ENCODE peak calls at places on chromosomes 1 and 21, in four cellular contexts. One of them, this sample, is unnamed.

GRCh38 chr1:173020138-173020742 is 30.5 kb downstream of the TNFSF18 start:
- DNase-seq in cardiac muscle cell: no peak
- DNase-seq in HL-60: no peak
- DNase-seq in astrocyte: no peak
- DNase-seq in this sample: no peak

GRCh38 chr1:75097686-75098085 is 36.5 kb upstream of the LHX8 start:
- DNase-seq in cardiac muscle cell: peak; percentile 15
- DNase-seq in HL-60: no peak
- DNase-seq in astrocyte: no peak
- DNase-seq in this sample: no peak

GRCh38 chr1:231134624-231135023 is 27.2 kb upstream of the TRIM67 start:
- DNase-seq in cardiac muscle cell: no peak
- DNase-seq in HL-60: no peak
- DNase-seq in astrocyte: no peak
- DNase-seq in this sample: peak; percentile 66

GRCh38 chr1:68183895-68184294 is 48.4 kb downstream of the WLS start:
- DNase-seq in astrocyte: no peak
- DNase-seq in cardiac muscle cell: no peak
- DNase-seq in HL-60: no peak
- DNase-seq in this sample: no peak

GRCh38 chr1:111366256-111366655 is 61.3 kb downstream of the OVGP1 start:
- DNase-seq in HL-60: no peak
- DNase-seq in cardiac muscle cell: no peak
- DNase-seq in astrocyte: peak; percentile 8
- DNase-seq in this sample: no peak

GRCh38 chr1:8012955-8013354 is 13.2 kb downstream of the ERRFI1 start:
- DNase-seq in cardiac muscle cell: no peak
- DNase-seq in HL-60: no peak
- DNase-seq in astrocyte: no peak
- DNase-seq in this sample: no peak

GRCh38 chr1:46198026-46198826 is at the start of gene POMGNT1:
- DNase-seq in HL-60: peak; percentile 39
- DNase-seq in cardiac muscle cell: peak; percentile 83
- DNase-seq in astrocyte: no peak
- DNase-seq in this sample: no peak

GRCh38 chr1:13759072-13759471 is 59.1 kb downstream of the PRDM2 start:
- DNase-seq in cardiac muscle cell: no peak
- DNase-seq in astrocyte: no peak
- DNase-seq in HL-60: no peak
- DNase-seq in this sample: no peak

GRCh38 chr1:27153549-27153886 is 1.4 kb downstream of the SLC9A1 start:
- DNase-seq in HL-60: no peak
- DNase-seq in cardiac muscle cell: no peak
- DNase-seq in astrocyte: peak; percentile 6
- DNase-seq in this sample: no peak

GRCh38 chr1:30472009-30472408 is 251.4 kb downstream of the MATN1 start:
- DNase-seq in HL-60: no peak
- DNase-seq in astrocyte: no peak
- DNase-seq in cardiac muscle cell: no peak
- DNase-seq in this sample: no peak

GRCh38 chr1:46134660-46135331 is 2.4 kb upstream of the PIK3R3 start:
- DNase-seq in HL-60: peak; percentile 64
- DNase-seq in cardiac muscle cell: no peak
- DNase-seq in astrocyte: peak; percentile 79
- DNase-seq in this sample: no peak

GRCh38 chr1:19044975-19045831 is 88.7 kb upstream of the IFFO2 start:
- DNase-seq in cardiac muscle cell: no peak
- DNase-seq in astrocyte: peak; percentile 84
- DNase-seq in HL-60: no peak
- DNase-seq in this sample: no peak

GRCh38 chr1:160085686-160086089 is 4.3 kb downstream of the KCNJ9 start:
- DNase-seq in astrocyte: peak; percentile 15
- DNase-seq in HL-60: peak; percentile 56
- DNase-seq in cardiac muscle cell: peak; percentile 88
- DNase-seq in this sample: no peak

GRCh38 chr1:193569696-193570269 is 383.4 kb upstream of the B3GALT2 start:
- DNase-seq in astrocyte: peak; percentile 92
- DNase-seq in HL-60: no peak
- DNase-seq in cardiac muscle cell: no peak
- DNase-seq in this sample: peak; percentile 77

GRCh38 chr1:11387829-11388228 is 91.1 kb upstream of the DISP3 start:
- DNase-seq in cardiac muscle cell: no peak
- DNase-seq in astrocyte: no peak
- DNase-seq in HL-60: no peak
- DNase-seq in this sample: no peak

GRCh38 chr1:184890539-184890973 is 83.8 kb downstream of the NIBAN1 start:
- DNase-seq in cardiac muscle cell: peak; percentile 9
- DNase-seq in HL-60: no peak
- DNase-seq in astrocyte: peak; percentile 60
- DNase-seq in this sample: no peak

GRCh38 chr1:33244809-33245186 is 11.5 kb upstream of the ZNF362 start:
- DNase-seq in astrocyte: no peak
- DNase-seq in cardiac muscle cell: no peak
- DNase-seq in HL-60: no peak
- DNase-seq in this sample: no peak

GRCh38 chr21:37565530-37566223 is 199.1 kb downstream of the DYRK1A start:
- DNase-seq in HL-60: no peak
- DNase-seq in astrocyte: peak; percentile 18
- DNase-seq in cardiac muscle cell: no peak
- DNase-seq in this sample: no peak

GRCh38 chr1:187143783-187144182 is 315.0 kb downstream of the PLA2G4A start:
- DNase-seq in HL-60: no peak
- DNase-seq in astrocyte: no peak
- DNase-seq in cardiac muscle cell: no peak
- DNase-seq in this sample: no peak

GRCh38 chr1:188065917-188066316 is 1237.2 kb downstream of the PLA2G4A start:
- DNase-seq in HL-60: no peak
- DNase-seq in cardiac muscle cell: no peak
- DNase-seq in astrocyte: no peak
- DNase-seq in this sample: no peak

GRCh38 chr1:245873883-245874671 is 633.0 kb downstream of the SMYD3 start:
- DNase-seq in cardiac muscle cell: no peak
- DNase-seq in HL-60: no peak
- DNase-seq in astrocyte: peak; percentile 93
- DNase-seq in this sample: no peak

GRCh38 chr21:44903054-44903685 is 17.5 kb downstream of the ITGB2 start:
- DNase-seq in astrocyte: no peak
- DNase-seq in HL-60: no peak
- DNase-seq in cardiac muscle cell: no peak
- DNase-seq in this sample: no peak

GRCh38 chr1:224632381-224632871 is 16.3 kb downstream of the CNIH3 start:
- DNase-seq in HL-60: no peak
- DNase-seq in cardiac muscle cell: no peak
- DNase-seq in astrocyte: peak; percentile 99
- DNase-seq in this sample: no peak

GRCh38 chr1:87202922-87203655 is 125.6 kb upstream of the LMO4 start:
- DNase-seq in cardiac muscle cell: no peak
- DNase-seq in HL-60: no peak
- DNase-seq in astrocyte: no peak
- DNase-seq in this sample: no peak

GRCh38 chr1:27575861-27576331 is 28.0 kb downstream of the AHDC1 start:
- DNase-seq in cardiac muscle cell: peak; percentile 94
- DNase-seq in astrocyte: no peak
- DNase-seq in HL-60: no peak
- DNase-seq in this sample: no peak

GRCh38 chr1:58812926-58813325 is 29.1 kb upstream of the JUN start:
- DNase-seq in HL-60: no peak
- DNase-seq in astrocyte: no peak
- DNase-seq in cardiac muscle cell: no peak
- DNase-seq in this sample: no peak

GRCh38 chr1:42931108-42931539 is 27.5 kb downstream of the SLC2A1 start:
- DNase-seq in cardiac muscle cell: peak; percentile 50
- DNase-seq in astrocyte: no peak
- DNase-seq in HL-60: peak; percentile 69
- DNase-seq in this sample: no peak

GRCh38 chr1:30686236-30686635 is 37.1 kb downstream of the MATN1 start:
- DNase-seq in astrocyte: no peak
- DNase-seq in HL-60: no peak
- DNase-seq in cardiac muscle cell: peak; percentile 30
- DNase-seq in this sample: no peak

GRCh38 chr1:232472485-232473041 is 157.4 kb downstream of the SIPA1L2 start:
- DNase-seq in HL-60: no peak
- DNase-seq in astrocyte: peak; percentile 74
- DNase-seq in cardiac muscle cell: no peak
- DNase-seq in this sample: no peak

GRCh38 chr1:235595079-235595478 is 54.5 kb downstream of the GNG4 start:
- DNase-seq in astrocyte: no peak
- DNase-seq in cardiac muscle cell: no peak
- DNase-seq in HL-60: no peak
- DNase-seq in this sample: no peak

GRCh38 chr1:235601087-235601486 is 48.5 kb downstream of the GNG4 start:
- DNase-seq in cardiac muscle cell: peak; percentile 28
- DNase-seq in astrocyte: no peak
- DNase-seq in HL-60: no peak
- DNase-seq in this sample: no peak

GRCh38 chr1:235597867-235598553 is 51.6 kb downstream of the GNG4 start:
- DNase-seq in cardiac muscle cell: peak; percentile 4
- DNase-seq in HL-60: peak; percentile 23
- DNase-seq in astrocyte: peak; percentile 12
- DNase-seq in this sample: no peak

GRCh38 chr1:235599536-235599935 is 50.0 kb downstream of the GNG4 start:
- DNase-seq in HL-60: no peak
- DNase-seq in astrocyte: no peak
- DNase-seq in cardiac muscle cell: no peak
- DNase-seq in this sample: no peak
- TF ChIP-seq CTCF in HL-60: no peak
- TF ChIP-seq CTCF in astrocyte: no peak
- TF ChIP-seq CTCF in cardiac muscle cell: no peak
- TF ChIP-seq CTCF in this sample: no peak

GRCh38 chr1:38817958-38818705 is 41.4 kb downstream of the RRAGC start:
- DNase-seq in cardiac muscle cell: peak; percentile 78
- DNase-seq in astrocyte: no peak
- DNase-seq in HL-60: no peak
- DNase-seq in this sample: no peak
- H3K27me3 ChIP-seq in cardiac muscle cell: peaks cover 84% of the 10 kb centered on the region
- H3K27me3 ChIP-seq in astrocyte: peaks cover 71% of the 10 kb centered on the region
- H3K27me3 ChIP-seq in HL-60: no peaks in the 10 kb centered on the region
- H3K27me3 ChIP-seq in this sample: peaks cover 70% of the 10 kb centered on the region

GRCh38 chr1:66401244-66401643 is 132.7 kb upstream of the SGIP1 start:
- DNase-seq in astrocyte: no peak
- DNase-seq in HL-60: no peak
- DNase-seq in cardiac muscle cell: no peak
- DNase-seq in this sample: peak; percentile 25
- H3K4me3 ChIP-seq in astrocyte: no peak overlapping the region
- H3K4me3 ChIP-seq in HL-60: no peak overlapping the region
- H3K4me3 ChIP-seq in cardiac muscle cell: no peak overlapping the region
- H3K4me3 ChIP-seq in this sample: no peak overlapping the region

GRCh38 chr1:90612033-90612432 is 105.1 kb downstream of the BARHL2 start:
- DNase-seq in HL-60: no peak
- DNase-seq in cardiac muscle cell: no peak
- DNase-seq in astrocyte: no peak
- DNase-seq in this sample: no peak

GRCh38 chr1:90616395-90616794 is 100.7 kb downstream of the BARHL2 start:
- DNase-seq in HL-60: no peak
- DNase-seq in astrocyte: no peak
- DNase-seq in cardiac muscle cell: peak; percentile 28
- DNase-seq in this sample: no peak

GRCh38 chr1:90613371-90613770 is 103.7 kb downstream of the BARHL2 start:
- DNase-seq in cardiac muscle cell: no peak
- DNase-seq in astrocyte: no peak
- DNase-seq in HL-60: no peak
- DNase-seq in this sample: no peak

DNA sequence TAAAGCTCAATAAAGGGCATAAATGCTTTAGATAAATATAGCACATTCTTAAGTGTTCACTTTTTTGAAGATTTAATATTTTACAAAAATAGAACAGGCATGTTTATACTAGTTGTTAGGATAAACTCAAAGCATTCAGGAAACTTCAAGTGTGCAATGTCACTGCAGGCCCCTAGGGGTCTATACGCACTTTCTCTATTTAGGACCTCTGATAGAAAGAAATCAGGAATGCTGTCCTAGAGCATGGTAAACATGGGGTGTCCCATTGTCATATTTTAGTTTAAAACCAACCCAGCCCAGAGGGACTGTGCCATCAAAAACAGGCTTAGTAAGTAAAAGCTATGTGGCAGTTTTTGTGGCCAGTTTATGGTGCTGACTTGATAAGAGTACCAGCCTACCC is 102.2 kb downstream of the BARHL2 start:
- DNase-seq in astrocyte: no peak
- DNase-seq in HL-60: no peak
- DNase-seq in cardiac muscle cell: no peak
- DNase-seq in this sample: no peak
- TF ChIP-seq CTCF in astrocyte: peak; percentile 16
- TF ChIP-seq CTCF in HL-60: no peak
- TF ChIP-seq CTCF in cardiac muscle cell: peak; percentile 23
- TF ChIP-seq CTCF in this sample: peak; percentile 31

GRCh38 chr1:228007801-228008341 is 1.1 kb downstream of the WNT3A start:
- DNase-seq in cardiac muscle cell: no peak
- DNase-seq in astrocyte: no peak
- DNase-seq in HL-60: no peak
- DNase-seq in this sample: no peak
- H3K27me3 ChIP-seq in cardiac muscle cell: peaks cover 96% of the 10 kb centered on the region
- H3K27me3 ChIP-seq in astrocyte: peaks cover 47% of the 10 kb centered on the region
- H3K27me3 ChIP-seq in HL-60: peaks cover 61% of the 10 kb centered on the region
- H3K27me3 ChIP-seq in this sample: peaks cover 80% of the 10 kb centered on the region

GRCh38 chr1:40806724-40807675 is 23.4 kb downstream of the KCNQ4 start:
- DNase-seq in HL-60: no peak
- DNase-seq in cardiac muscle cell: peak; percentile 65
- DNase-seq in astrocyte: no peak
- DNase-seq in this sample: no peak
- H3K4me3 ChIP-seq in HL-60: no peak overlapping the region
- H3K4me3 ChIP-seq in cardiac muscle cell: no peak overlapping the region
- H3K4me3 ChIP-seq in astrocyte: no peak overlapping the region
- H3K4me3 ChIP-seq in this sample: no peak overlapping the region

DNA sequence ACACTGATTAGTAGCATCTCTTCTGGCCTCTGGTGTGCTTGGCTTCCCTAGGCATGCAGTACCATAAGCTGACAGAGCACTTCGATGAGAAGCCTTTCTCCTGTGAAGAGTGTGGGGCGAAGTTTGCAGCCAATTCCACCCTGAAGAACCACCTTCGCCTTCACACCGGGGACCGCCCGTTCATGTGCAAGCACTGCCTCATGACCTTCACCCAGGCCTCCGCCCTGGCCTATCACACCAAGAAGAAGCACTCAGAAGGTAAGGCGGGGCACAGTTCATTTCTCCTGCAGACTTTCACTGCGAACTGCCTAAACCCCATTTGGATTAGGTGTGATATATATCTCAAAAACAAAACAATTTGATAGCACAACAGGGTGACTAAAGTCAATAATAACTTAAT is 50.4 kb upstream of the EPHA8 start:
- DNase-seq in HL-60: no peak
- DNase-seq in astrocyte: no peak
- DNase-seq in cardiac muscle cell: no peak
- DNase-seq in this sample: no peak
- TF ChIP-seq CTCF in HL-60: no peak
- TF ChIP-seq CTCF in astrocyte: no peak
- TF ChIP-seq CTCF in cardiac muscle cell: no peak
- TF ChIP-seq CTCF in this sample: no peak

This sample was measured in kidney epithelial cell.